ENCODE peak calls at places on chromosomes 1 and 21, in nine cellular contexts. H, Z, T, O, U, A, B, I and E are unnamed samples.

GRCh38 chr1:16017461-16018303 is at the start of gene HSPB7:
- DNase-seq in H (no peak), Z (no peak), T (peak), O (peak), U (peak), A (peak), B (no peak), I (peak), E (no peak)

GRCh38 chr1:222757673-222758268 is 20.8 kb downstream of the FAM177B start:
- DNase-seq in H (no peak), Z (no peak), T (peak), O (no peak), U (no peak), A (no peak), B (no peak), I (no peak), E (no peak)

GRCh38 chr1:114558548-114558947 is 22.9 kb downstream of the BCAS2 start:
- DNase-seq in H (peak), Z (peak), T (peak), O (peak), U (no peak), A (no peak), B (no peak), I (no peak), E (no peak)

GRCh38 chr21:42941696-42942085 is 16.3 kb upstream of the ERVH48-1 start:
- DNase-seq in H (peak), Z (no peak), T (no peak), O (no peak), U (no peak), A (no peak), B (no peak), I (no peak), E (no peak)

GRCh38 chr1:118317836-118318614 is 133.0 kb upstream of the SPAG17 start:
- DNase-seq in H (no peak), Z (no peak), T (no peak), O (peak), U (no peak), A (no peak), B (no peak), I (no peak), E (no peak)

GRCh38 chr1:46673749-46674182 is 2.1 kb downstream of the TEX38 start:
- DNase-seq in H (peak), Z (no peak), T (peak), O (peak), U (no peak), A (no peak), B (no peak), I (no peak), E (no peak)

GRCh38 chr1:151444791-151445177 is 14.5 kb downstream of the POGZ start:
- DNase-seq in H (no peak), Z (no peak), T (no peak), O (no peak), U (no peak), A (no peak), B (no peak), I (no peak), E (no peak)

GRCh38 chr1:47189844-47190562 is at the start of gene PDZK1IP1:
- DNase-seq in H (no peak), Z (no peak), T (peak), O (peak), U (peak), A (peak), B (no peak), I (peak), E (no peak)

GRCh38 chr1:169615803-169616202 is 14.1 kb downstream of the SELP start:
- DNase-seq in H (no peak), Z (no peak), T (no peak), O (no peak), U (no peak), A (no peak), B (no peak), I (no peak), E (no peak)

GRCh38 chr1:111199881-111200801 is at the start of gene DENND2D:
- DNase-seq in H (peak), Z (no peak), T (no peak), O (no peak), U (peak), A (peak), B (peak), I (peak), E (peak)

GRCh38 chr1:84772428-84772943 is 82.2 kb upstream of the SSX2IP start:
- DNase-seq in H (peak), Z (peak), T (peak), O (peak), U (peak), A (peak), B (peak), I (peak), E (peak)

GRCh38 chr21:37071561-37072238 is 1.2 kb downstream of the PIGP start:
- DNase-seq in H (peak), Z (no peak), T (peak), O (peak), U (peak), A (peak), B (no peak), I (peak), E (no peak)

GRCh38 chr1:107964397-107965111 is 426 bp downstream of the VAV3 start:
- DNase-seq in H (no peak), Z (no peak), T (peak), O (peak), U (no peak), A (peak), B (no peak), I (no peak), E (no peak)

GRCh38 chr1:198620951-198621824 is 17.7 kb upstream of the PTPRC start:
- DNase-seq in H (no peak), Z (no peak), T (no peak), O (no peak), U (no peak), A (no peak), B (peak), I (no peak), E (peak)

GRCh38 chr21:33947451-33948095 is 32.0 kb upstream of the ATP5PO start:
- DNase-seq in H (peak), Z (peak), T (peak), O (peak), U (peak), A (peak), B (peak), I (peak), E (peak)

GRCh38 chr1:163361123-163361934 is 39.6 kb downstream of the NUF2 start:
- DNase-seq in H (peak), Z (peak), T (peak), O (peak), U (no peak), A (no peak), B (no peak), I (no peak), E (no peak)

GRCh38 chr1:57910782-57911181 is 486.9 kb upstream of the DAB1 start:
- DNase-seq in H (no peak), Z (no peak), T (no peak), O (no peak), U (no peak), A (no peak), B (no peak), I (no peak), E (no peak)

GRCh38 chr21:16082038-16082816 is 352.4 kb downstream of the USP25 start:
- DNase-seq in H (peak), Z (no peak), T (peak), O (peak), U (no peak), A (no peak), B (no peak), I (no peak), E (no peak)

GRCh38 chr1:180156631-180157091 is 2.0 kb downstream of the QSOX1 start:
- DNase-seq in H (peak), Z (no peak), T (peak), O (peak), U (no peak), A (no peak), B (no peak), I (no peak), E (no peak)

GRCh38 chr1:213623103-213623581 is 364.6 kb upstream of the PROX1 start:
- DNase-seq in H (no peak), Z (no peak), T (no peak), O (no peak), U (no peak), A (no peak), B (no peak), I (no peak), E (no peak)

DNA sequence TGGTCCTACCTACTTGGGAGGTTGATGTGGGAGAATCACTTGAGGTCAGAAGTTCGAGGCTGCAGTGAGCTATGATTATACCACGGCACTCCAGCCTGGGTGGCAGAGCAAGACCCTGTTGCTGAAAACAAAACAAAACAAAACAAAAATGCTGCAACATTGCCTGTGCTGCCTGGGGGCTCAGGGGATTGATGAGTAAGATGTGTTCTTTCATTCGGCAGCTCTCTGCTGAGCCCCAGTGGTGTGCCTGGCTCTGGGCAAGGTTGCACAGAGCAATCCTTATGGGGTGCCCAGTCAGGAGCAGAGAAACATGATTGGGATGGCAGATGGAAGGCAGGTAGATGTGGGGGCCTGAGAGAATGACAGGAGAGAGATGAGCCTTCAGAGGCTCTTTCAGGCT is 28.6 kb upstream of the KDM4A start:
- DNase-seq in H (no peak), Z (no peak), T (no peak), O (no peak), U (no peak), A (no peak), B (no peak), I (no peak), E (no peak)
- H3K4me3 ChIP-seq in H (no peak), Z (no peak), T (no peak), O (no peak), U (no peak), A (no peak), B (no peak), I (no peak), E (no peak)

DNA sequence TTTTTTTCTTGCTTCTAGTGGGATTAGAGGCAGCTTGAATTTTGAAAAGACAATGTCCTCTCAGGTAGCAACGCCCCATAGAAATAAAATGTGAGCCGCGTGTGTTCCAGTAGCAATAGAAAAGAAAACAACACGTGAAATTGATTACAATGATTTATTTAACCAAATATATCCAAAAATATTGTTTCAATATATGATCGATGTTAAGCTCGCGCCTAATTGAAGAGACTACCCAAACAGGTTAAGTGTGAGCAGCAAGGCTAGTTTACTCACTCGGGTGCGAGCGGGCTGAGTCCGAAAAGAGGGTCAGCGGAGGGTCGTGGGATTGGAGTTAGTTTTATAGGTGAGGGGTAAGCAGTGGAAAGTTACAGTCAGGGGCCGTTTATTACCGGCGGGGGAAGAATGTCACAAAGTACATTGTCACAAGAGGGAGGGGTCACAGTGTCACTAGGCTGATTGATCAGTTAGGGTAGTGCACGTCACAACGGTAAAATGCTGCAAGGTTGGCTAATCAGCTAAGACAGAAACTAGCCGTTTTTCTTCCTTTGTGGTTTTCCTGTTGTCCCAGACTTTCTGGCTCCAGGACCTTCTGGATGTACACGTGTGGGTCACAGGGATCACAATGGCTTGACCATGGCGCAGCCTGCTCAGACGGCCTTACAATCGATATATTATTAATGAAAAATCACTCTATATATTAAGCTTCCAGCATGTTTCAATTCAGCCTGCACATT is 697 bp upstream of the ZNF670 start:
- DNase-seq in H (no peak), Z (peak), T (no peak), O (no peak), U (no peak), A (no peak), B (no peak), I (no peak), E (no peak)
- H3K4me3 ChIP-seq in H (peak), Z (peak), T (peak), O (peak), U (peak), A (no peak), B (peak), I (no peak), E (peak)

GRCh38 chr1:68454534-68454933 is 4.8 kb upstream of the RPE65 start:
- DNase-seq in H (no peak), Z (no peak), T (no peak), O (no peak), U (no peak), A (no peak), B (no peak), I (no peak), E (no peak)

GRCh38 chr1:68459796-68460195 is 10.0 kb upstream of the RPE65 start:
- DNase-seq in H (peak), Z (no peak), T (peak), O (peak), U (no peak), A (no peak), B (no peak), I (no peak), E (no peak)

GRCh38 chr1:68460935-68461334 is 11.2 kb upstream of the RPE65 start:
- DNase-seq in H (no peak), Z (no peak), T (no peak), O (no peak), U (no peak), A (no peak), B (no peak), I (no peak), E (no peak)

GRCh38 chr1:68456207-68456606 is 6.5 kb upstream of the RPE65 start:
- DNase-seq in H (no peak), Z (no peak), T (no peak), O (no peak), U (no peak), A (no peak), B (no peak), I (no peak), E (no peak)

GRCh38 chr1:68459091-68459490 is 9.3 kb upstream of the RPE65 start:
- DNase-seq in H (no peak), Z (no peak), T (no peak), O (no peak), U (no peak), A (no peak), B (no peak), I (no peak), E (no peak)
- H3K4me3 ChIP-seq in H (no peak), Z (no peak), T (no peak), O (no peak), U (no peak), A (no peak), B (no peak), I (no peak), E (no peak)

DNA sequence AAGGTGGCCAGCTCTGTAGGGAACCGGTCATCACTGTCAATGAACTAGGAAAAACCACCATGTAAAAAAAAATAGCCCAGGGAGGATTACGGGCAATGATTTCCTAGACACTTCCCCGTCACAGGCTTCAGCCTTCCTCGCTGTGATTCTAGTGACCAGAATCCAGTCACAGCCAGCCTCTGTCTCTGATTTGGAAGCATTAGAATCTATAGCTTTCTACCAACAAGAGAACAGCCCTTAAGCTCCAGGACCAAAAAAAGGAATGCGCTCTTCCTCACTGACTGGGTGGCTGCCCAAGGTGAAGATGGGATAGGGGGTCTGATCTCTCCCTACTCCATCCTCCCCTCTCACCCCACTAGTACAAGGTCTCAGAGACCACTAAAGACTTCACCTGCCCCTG is 67.2 kb downstream of the TEX35 start:
- DNase-seq in H (no peak), Z (no peak), T (no peak), O (no peak), U (no peak), A (no peak), B (no peak), I (no peak), E (no peak)
- H3K4me3 ChIP-seq in H (no peak), Z (no peak), T (no peak), O (no peak), U (no peak), A (no peak), B (no peak), I (no peak), E (no peak)

GRCh38 chr1:225424562-225425210 is 3.2 kb downstream of the LBR start:
- DNase-seq in H (peak), Z (no peak), T (no peak), O (peak), U (no peak), A (no peak), B (no peak), I (no peak), E (no peak)

GRCh38 chr1:225422795-225423517 is 4.9 kb downstream of the LBR start:
- DNase-seq in H (peak), Z (no peak), T (no peak), O (no peak), U (no peak), A (no peak), B (no peak), I (no peak), E (no peak)

GRCh38 chr1:225422033-225422605 is 5.7 kb downstream of the LBR start:
- DNase-seq in H (no peak), Z (no peak), T (no peak), O (no peak), U (no peak), A (no peak), B (no peak), I (no peak), E (no peak)

GRCh38 chr1:225425211-225425786 is 2.5 kb downstream of the LBR start:
- DNase-seq in H (peak), Z (no peak), T (peak), O (peak), U (no peak), A (no peak), B (no peak), I (no peak), E (no peak)

GRCh38 chr1:225423518-225423855 is 4.4 kb downstream of the LBR start:
- DNase-seq in H (peak), Z (no peak), T (no peak), O (peak), U (no peak), A (no peak), B (no peak), I (no peak), E (no peak)
- H3K4me3 ChIP-seq in H (peak), Z (no peak), T (no peak), O (no peak), U (no peak), A (no peak), B (no peak), I (no peak), E (no peak)